ENCODE peak calls at places on chromosomes 6 and 20, in five cellular contexts. J, E, F, B and V are unnamed samples.

GRCh38 chr6:154986787-154987235 is 8.3 kb upstream of the TIAM2 start:
- DNase-seq in J (no peak), E (peak; percentile 50), F (no peak), B (peak; percentile 68), V (no peak)

GRCh38 chr6:31620586-31621319 is at the start of gene PRRC2A:
- DNase-seq in J (no peak), E (peak; percentile 84), F (no peak), B (no peak), V (no peak)

GRCh38 chr6:89818977-89819335 is 638 bp downstream of the MDN1 start:
- DNase-seq in J (no peak), E (peak; percentile 50), F (no peak), B (peak; percentile 49), V (peak; percentile 53)

GRCh38 chr6:41427642-41428401 is 92.4 kb downstream of the NCR2 start:
- DNase-seq in J (no peak), E (peak; percentile 66), F (no peak), B (peak; percentile 14), V (no peak)

GRCh38 chr6:87198496-87198895 is 43.1 kb downstream of the ZNF292 start:
- DNase-seq in J (no peak), E (no peak), F (peak; percentile 38), B (peak; percentile 5), V (no peak)

GRCh38 chr20:6055981-6056569 is 2.2 kb upstream of the LRRN4 start:
- DNase-seq in J (no peak), E (no peak), F (no peak), B (no peak), V (peak; percentile 40)

GRCh38 chr6:170073846-170074245 is 217.0 kb downstream of the DLL1 start:
- DNase-seq in J (no peak), E (no peak), F (no peak), B (no peak), V (no peak)

GRCh38 chr20:4563534-4563933 is 158.2 kb upstream of the PRND start:
- DNase-seq in J (peak; percentile 33), E (peak; percentile 19), F (no peak), B (peak; percentile 76), V (peak; percentile 79)

GRCh38 chr6:332671-333070 is 40.4 kb downstream of the DUSP22 start:
- DNase-seq in J (no peak), E (no peak), F (peak; percentile 85), B (peak; percentile 74), V (peak; percentile 44)

GRCh38 chr6:28719275-28719940 is 193.7 kb downstream of the GPX5 start:
- DNase-seq in J (no peak), E (peak; percentile 19), F (no peak), B (peak; percentile 18), V (no peak)

GRCh38 chr20:2914160-2914559 is 40.9 kb downstream of the PTPRA start:
- DNase-seq in J (no peak), E (no peak), F (no peak), B (no peak), V (peak; percentile 26)

GRCh38 chr20:47854687-47855212 is 69.5 kb upstream of the SULF2 start:
- DNase-seq in J (no peak), E (peak; percentile 55), F (no peak), B (peak; percentile 56), V (peak; percentile 53)

GRCh38 chr6:109478848-109479624 is 4.0 kb downstream of the ZBTB24 start:
- DNase-seq in J (no peak), E (no peak), F (no peak), B (no peak), V (no peak)

GRCh38 chr20:34042286-34042685 is 48.6 kb downstream of the RALY start:
- DNase-seq in J (no peak), E (no peak), F (no peak), B (no peak), V (no peak)